ENCODE peak calls at places on chromosomes 1 and 21, in four cellular contexts. O is astrocyte, C is ovary, I is HAP-1. X is an unnamed sample. For H3K4me1, the result is how much of the 10 kb centered on the place peaks cover.

GRCh38 chr1:214264196-214264595 is 16.8 kb upstream of the SMYD2 start:
- DNase-seq in O (peak), C (no peak), I (peak), X (no peak)

GRCh38 chr21:42027804-42028753 is 17.9 kb upstream of the ZBTB21 start:
- DNase-seq in O (no peak), C (peak), I (no peak), X (no peak)

GRCh38 chr1:235888119-235888643 is 21.5 kb upstream of the LYST start:
- DNase-seq in O (no peak), C (no peak), I (no peak), X (no peak)

GRCh38 chr1:100834779-100835645 is 59.6 kb downstream of the EXTL2 start:
- DNase-seq in O (no peak), C (no peak), I (peak), X (no peak)

GRCh38 chr1:71118086-71118485 is 37.3 kb upstream of the ZRANB2 start:
- DNase-seq in O (no peak), C (no peak), I (no peak), X (no peak)

GRCh38 chr1:30681782-30682181 is 41.6 kb downstream of the MATN1 start:
- DNase-seq in O (no peak), C (no peak), I (no peak), X (no peak)

GRCh38 chr21:42614811-42615342 is 38.5 kb upstream of the PDE9A start:
- DNase-seq in O (no peak), C (no peak), I (peak), X (peak)

GRCh38 chr1:11735854-11736745 is at the start of gene AGTRAP:
- DNase-seq in O (peak), C (peak), I (peak), X (peak)

GRCh38 chr1:12556368-12556930 is 61.6 kb downstream of the DHRS3 start:
- DNase-seq in O (peak), C (peak), I (no peak), X (no peak)

GRCh38 chr1:192575499-192576189 is at the start of gene RGS1:
- DNase-seq in O (no peak), C (no peak), I (no peak), X (no peak)

GRCh38 chr1:200436436-200436835 is 26.6 kb upstream of the ZNF281 start:
- DNase-seq in O (peak), C (no peak), I (no peak), X (no peak)

GRCh38 chr1:184929711-184930202 is 44.6 kb downstream of the NIBAN1 start:
- DNase-seq in O (no peak), C (no peak), I (no peak), X (no peak)

GRCh38 chr1:198986442-198986841 is 347.6 kb downstream of the PTPRC start:
- DNase-seq in O (no peak), C (no peak), I (no peak), X (no peak)

GRCh38 chr21:16322423-16322822 is 592.6 kb downstream of the USP25 start:
- DNase-seq in O (peak), C (no peak), I (no peak), X (no peak)

GRCh38 chr1:90501281-90501680 is 215.8 kb downstream of the BARHL2 start:
- DNase-seq in O (no peak), C (no peak), I (peak), X (no peak)

GRCh38 chr1:205587576-205587975 is 44.2 kb downstream of the ELK4 start:
- DNase-seq in O (no peak), C (no peak), I (no peak), X (no peak)

GRCh38 chr1:177255411-177255810 is 84.7 kb downstream of the BRINP2 start:
- DNase-seq in O (peak), C (no peak), I (no peak), X (no peak)

GRCh38 chr1:111052246-111052645 is 87.6 kb downstream of the DRAM2 start:
- DNase-seq in O (no peak), C (no peak), I (no peak), X (no peak)

GRCh38 chr1:66090863-66091457 is 298.3 kb downstream of the PDE4B start:
- DNase-seq in O (peak), C (no peak), I (no peak), X (no peak)

GRCh38 chr21:44532712-44533111 is 7.3 kb downstream of the KRTAP10-1 start:
- DNase-seq in O (no peak), C (no peak), I (no peak), X (no peak)

GRCh38 chr1:179142889-179143299 is 61.0 kb downstream of the TOR3A start:
- DNase-seq in O (peak), C (no peak), I (no peak), X (no peak)

GRCh38 chr1:16677552-16678423 is 11.0 kb upstream of the RNU1-3 start:
- DNase-seq in O (peak), C (no peak), I (peak), X (peak)

GRCh38 chr1:201250326-201251011 is 32.8 kb upstream of the PKP1 start:
- DNase-seq in O (no peak), C (no peak), I (no peak), X (no peak)

GRCh38 chr1:29362116-29362515 is 125.8 kb downstream of the PTPRU start:
- DNase-seq in O (no peak), C (no peak), I (no peak), X (no peak)

GRCh38 chr21:42220138-42220701 is 1.3 kb downstream of the ABCG1 start:
- DNase-seq in O (peak), C (peak), I (no peak), X (peak)

DNA sequence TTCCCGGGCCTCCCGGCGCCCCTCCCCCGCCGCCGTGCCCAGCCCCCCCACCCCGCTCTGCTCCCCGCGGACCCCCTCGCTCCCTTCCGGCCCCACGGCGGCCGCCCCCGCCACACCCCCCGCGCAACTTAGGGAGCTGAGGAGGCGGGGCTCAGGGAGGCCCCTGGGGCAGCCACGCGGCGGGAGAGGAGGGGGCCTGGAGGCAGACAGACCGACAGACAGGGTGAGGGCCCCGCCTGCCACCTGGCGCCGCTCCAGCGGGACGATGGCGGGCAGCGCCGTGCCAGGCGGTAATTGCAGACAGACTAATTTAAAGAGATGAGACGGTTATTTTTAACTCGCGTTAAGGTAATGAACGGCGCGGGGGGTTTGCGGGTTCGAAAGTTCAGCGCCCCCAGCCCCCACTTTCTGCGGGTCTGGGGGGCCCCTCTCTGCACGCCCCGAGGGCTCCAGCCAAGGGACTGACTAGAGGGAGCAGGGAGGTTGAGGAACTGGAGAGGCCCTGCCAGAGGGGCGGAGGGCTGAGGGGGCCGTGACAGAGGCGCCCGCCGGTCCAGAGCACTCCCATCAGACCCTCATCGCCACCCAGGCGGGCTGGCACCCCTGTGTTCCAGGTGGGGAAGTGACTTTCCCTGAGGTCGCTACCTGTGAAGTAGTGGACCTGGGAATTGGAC is 5.3 kb downstream of the FOXO6 start:
- DNase-seq in O (no peak), C (peak), I (no peak), X (peak)
- H3K4me1 ChIP-seq in O (under half), C (under half), I (under half), X (under half)

GRCh38 chr1:232805269-232806070 is at the start of gene MAP10:
- DNase-seq in O (peak), C (peak), I (no peak), X (peak)
- H3K4me1 ChIP-seq in O (under half), C (under half), I (under half), X (under half)

GRCh38 chr1:244837597-244838258 is 2.3 kb downstream of the COX20 start:
- DNase-seq in O (no peak), C (no peak), I (no peak), X (no peak)
- H3K4me1 ChIP-seq in O (under half), C (under half), I (under half), X (under half)

DNA sequence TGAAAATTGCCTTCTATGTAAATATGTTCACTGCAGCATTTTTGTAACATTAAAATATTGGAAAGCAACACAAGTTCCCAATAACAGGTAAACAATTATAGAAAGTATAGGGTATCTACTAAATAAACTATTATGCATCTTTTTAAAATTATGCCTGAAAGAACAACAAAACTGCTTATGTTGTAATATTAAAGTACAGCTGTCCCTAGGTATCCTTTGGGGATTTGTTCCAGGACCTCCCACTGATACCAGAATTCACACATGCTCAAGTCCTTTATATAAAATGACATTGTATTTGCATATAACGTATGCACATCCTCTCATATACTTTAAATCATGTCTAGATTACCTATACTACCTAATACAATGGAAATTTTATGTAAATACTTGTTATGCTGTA is 121.8 kb upstream of the TNFSF4 start:
- DNase-seq in O (no peak), C (no peak), I (no peak), X (no peak)
- H3K4me1 ChIP-seq in O (under half), C (under half), I (under half), X (under half)

DNA sequence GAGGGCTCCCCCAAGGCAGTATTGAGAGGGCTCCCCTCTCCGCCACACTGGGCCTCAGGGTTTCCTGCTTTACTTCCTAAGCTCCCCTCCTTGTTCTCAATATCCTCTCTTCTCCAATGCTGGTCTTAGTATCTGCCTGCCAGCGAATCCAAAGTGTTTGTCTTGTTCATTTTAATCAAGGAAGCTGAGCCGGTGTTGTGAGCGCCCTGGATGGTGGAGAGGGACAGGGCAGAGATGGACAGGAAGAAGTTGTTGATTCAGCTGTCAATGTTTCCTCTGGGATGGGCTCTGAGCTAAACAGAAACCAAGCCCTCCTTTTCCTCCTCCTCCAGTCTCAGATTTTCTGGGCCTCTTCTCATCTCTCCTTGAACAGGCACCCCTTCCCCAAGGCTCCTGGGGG is 5.4 kb downstream of the OLFML3 start:
- DNase-seq in O (no peak), C (no peak), I (no peak), X (no peak)
- H3K4me1 ChIP-seq in O (under half), C (under half), I (under half), X (under half)

X was measured in pancreas.